ENCODE peak calls at places on chromosomes 16 and 17, in ten cellular contexts. One of them, this sample, is unnamed. For H3K36me3 and H3K27me3, the result is how much of the 10 kb centered on the place peaks cover.

GRCh38 chr17:20028436-20028835 is 19.3 kb downstream of the SPECC1 start:
- DNase-seq in neural progenitor cell: no peak
- DNase-seq in PC-3: peak
- DNase-seq in H1: no peak
- DNase-seq in astrocyte: no peak
- DNase-seq in IMR-90: no peak
- DNase-seq in NT2/D1: no peak
- DNase-seq in GM23248: peak
- DNase-seq in SK-N-SH: no peak
- DNase-seq in HepG2: no peak
- DNase-seq in this sample: no peak

GRCh38 chr16:3017806-3018506 is at the start of gene CLDN6:
- DNase-seq in HepG2: no peak
- DNase-seq in IMR-90: no peak
- DNase-seq in NT2/D1: peak
- DNase-seq in SK-N-SH: peak
- DNase-seq in neural progenitor cell: peak
- DNase-seq in GM23248: no peak
- DNase-seq in astrocyte: no peak
- DNase-seq in H1: peak
- DNase-seq in PC-3: no peak
- DNase-seq in this sample: peak

GRCh38 chr16:3819741-3820724 is 60.5 kb downstream of the CREBBP start:
- DNase-seq in PC-3: peak
- DNase-seq in NT2/D1: no peak
- DNase-seq in H1: no peak
- DNase-seq in neural progenitor cell: no peak
- DNase-seq in astrocyte: peak
- DNase-seq in HepG2: no peak
- DNase-seq in SK-N-SH: peak
- DNase-seq in IMR-90: peak
- DNase-seq in GM23248: peak
- DNase-seq in this sample: no peak

GRCh38 chr16:19210175-19210924 is 42.3 kb downstream of the SYT17 start:
- DNase-seq in NT2/D1: no peak
- DNase-seq in PC-3: peak
- DNase-seq in HepG2: no peak
- DNase-seq in H1: no peak
- DNase-seq in IMR-90: peak
- DNase-seq in SK-N-SH: no peak
- DNase-seq in astrocyte: no peak
- DNase-seq in GM23248: no peak
- DNase-seq in neural progenitor cell: no peak
- DNase-seq in this sample: no peak

GRCh38 chr16:16861546-16861945 is 482.6 kb downstream of the NPIPA7 start:
- DNase-seq in SK-N-SH: peak
- DNase-seq in NT2/D1: peak
- DNase-seq in GM23248: peak
- DNase-seq in IMR-90: peak
- DNase-seq in neural progenitor cell: peak
- DNase-seq in astrocyte: peak
- DNase-seq in PC-3: peak
- DNase-seq in H1: no peak
- DNase-seq in HepG2: peak
- DNase-seq in this sample: peak

GRCh38 chr17:69066482-69066881 is 5.8 kb upstream of the ABCA9 start:
- DNase-seq in astrocyte: no peak
- DNase-seq in SK-N-SH: no peak
- DNase-seq in GM23248: no peak
- DNase-seq in NT2/D1: no peak
- DNase-seq in neural progenitor cell: no peak
- DNase-seq in HepG2: no peak
- DNase-seq in IMR-90: no peak
- DNase-seq in H1: no peak
- DNase-seq in PC-3: no peak
- DNase-seq in this sample: no peak

GRCh38 chr17:10013360-10014112 is 108.5 kb upstream of the RCVRN start:
- DNase-seq in GM23248: peak
- DNase-seq in HepG2: no peak
- DNase-seq in SK-N-SH: no peak
- DNase-seq in NT2/D1: no peak
- DNase-seq in neural progenitor cell: no peak
- DNase-seq in astrocyte: no peak
- DNase-seq in IMR-90: peak
- DNase-seq in PC-3: no peak
- DNase-seq in H1: no peak
- DNase-seq in this sample: no peak

GRCh38 chr16:85621698-85622433 is 8.7 kb downstream of the GSE1 start:
- DNase-seq in astrocyte: no peak
- DNase-seq in GM23248: no peak
- DNase-seq in SK-N-SH: no peak
- DNase-seq in PC-3: peak
- DNase-seq in IMR-90: no peak
- DNase-seq in neural progenitor cell: no peak
- DNase-seq in NT2/D1: no peak
- DNase-seq in HepG2: peak
- DNase-seq in H1: no peak
- DNase-seq in this sample: no peak

GRCh38 chr16:73743665-73744496 is 552.7 kb upstream of the PSMD7 start:
- DNase-seq in NT2/D1: peak
- DNase-seq in astrocyte: no peak
- DNase-seq in H1: no peak
- DNase-seq in SK-N-SH: peak
- DNase-seq in PC-3: no peak
- DNase-seq in IMR-90: no peak
- DNase-seq in neural progenitor cell: peak
- DNase-seq in HepG2: no peak
- DNase-seq in GM23248: no peak
- DNase-seq in this sample: peak

GRCh38 chr16:47058295-47059086 is 85.0 kb upstream of the DNAJA2 start:
- DNase-seq in SK-N-SH: no peak
- DNase-seq in IMR-90: no peak
- DNase-seq in H1: no peak
- DNase-seq in neural progenitor cell: no peak
- DNase-seq in NT2/D1: no peak
- DNase-seq in astrocyte: no peak
- DNase-seq in GM23248: no peak
- DNase-seq in HepG2: peak
- DNase-seq in PC-3: no peak
- DNase-seq in this sample: peak

GRCh38 chr16:54080524-54081008 is 206.0 kb downstream of the IRX3 start:
- DNase-seq in NT2/D1: no peak
- DNase-seq in astrocyte: peak
- DNase-seq in SK-N-SH: no peak
- DNase-seq in GM23248: peak
- DNase-seq in H1: no peak
- DNase-seq in PC-3: peak
- DNase-seq in HepG2: peak
- DNase-seq in neural progenitor cell: no peak
- DNase-seq in IMR-90: peak
- DNase-seq in this sample: no peak

GRCh38 chr17:44293509-44294226 is 14.7 kb upstream of the RUNDC3A start:
- DNase-seq in PC-3: no peak
- DNase-seq in SK-N-SH: no peak
- DNase-seq in NT2/D1: no peak
- DNase-seq in neural progenitor cell: no peak
- DNase-seq in IMR-90: no peak
- DNase-seq in H1: no peak
- DNase-seq in HepG2: no peak
- DNase-seq in astrocyte: no peak
- DNase-seq in GM23248: no peak
- DNase-seq in this sample: no peak

GRCh38 chr17:43951750-43952149 is 2.0 kb downstream of the PYY start:
- DNase-seq in astrocyte: no peak
- DNase-seq in IMR-90: no peak
- DNase-seq in HepG2: no peak
- DNase-seq in PC-3: no peak
- DNase-seq in GM23248: no peak
- DNase-seq in SK-N-SH: no peak
- DNase-seq in H1: no peak
- DNase-seq in NT2/D1: no peak
- DNase-seq in neural progenitor cell: no peak
- DNase-seq in this sample: no peak

GRCh38 chr16:57270221-57271062 is 14.0 kb downstream of the PLLP start:
- DNase-seq in H1: no peak
- DNase-seq in neural progenitor cell: peak
- DNase-seq in SK-N-SH: peak
- DNase-seq in GM23248: no peak
- DNase-seq in astrocyte: no peak
- DNase-seq in HepG2: no peak
- DNase-seq in PC-3: no peak
- DNase-seq in NT2/D1: no peak
- DNase-seq in IMR-90: no peak
- DNase-seq in this sample: peak

GRCh38 chr17:9360610-9361571 is 214.7 kb downstream of the STX8 start:
- DNase-seq in SK-N-SH: no peak
- DNase-seq in HepG2: peak
- DNase-seq in NT2/D1: no peak
- DNase-seq in GM23248: peak
- DNase-seq in neural progenitor cell: no peak
- DNase-seq in H1: no peak
- DNase-seq in PC-3: peak
- DNase-seq in astrocyte: peak
- DNase-seq in IMR-90: peak
- DNase-seq in this sample: no peak

GRCh38 chr16:58451945-58452401 is 48.0 kb upstream of the NDRG4 start:
- DNase-seq in HepG2: peak
- DNase-seq in neural progenitor cell: no peak
- DNase-seq in GM23248: peak
- DNase-seq in PC-3: peak
- DNase-seq in IMR-90: no peak
- DNase-seq in astrocyte: peak
- DNase-seq in SK-N-SH: no peak
- DNase-seq in NT2/D1: no peak
- DNase-seq in H1: no peak
- DNase-seq in this sample: no peak

GRCh38 chr17:46003907-46004748 is 5.1 kb downstream of the STH start:
- DNase-seq in IMR-90: peak
- DNase-seq in GM23248: peak
- DNase-seq in H1: no peak
- DNase-seq in NT2/D1: no peak
- DNase-seq in PC-3: peak
- DNase-seq in SK-N-SH: peak
- DNase-seq in astrocyte: peak
- DNase-seq in neural progenitor cell: no peak
- DNase-seq in HepG2: peak
- DNase-seq in this sample: no peak

GRCh38 chr16:71796501-71796900 is 12.1 kb downstream of the AP1G1 start:
- DNase-seq in H1: no peak
- DNase-seq in IMR-90: no peak
- DNase-seq in NT2/D1: no peak
- DNase-seq in neural progenitor cell: no peak
- DNase-seq in PC-3: no peak
- DNase-seq in astrocyte: peak
- DNase-seq in HepG2: no peak
- DNase-seq in GM23248: no peak
- DNase-seq in SK-N-SH: no peak
- DNase-seq in this sample: no peak
- H3K9ac ChIP-seq in H1: no peak
- H3K9ac ChIP-seq in IMR-90: no peak
- H3K9ac ChIP-seq in NT2/D1: no peak
- H3K9ac ChIP-seq in neural progenitor cell: no peak
- H3K9ac ChIP-seq in PC-3: no peak
- H3K9ac ChIP-seq in astrocyte: no peak
- H3K9ac ChIP-seq in HepG2: no peak
- H3K9ac ChIP-seq in GM23248: no peak
- H3K9ac ChIP-seq in SK-N-SH: no peak
- H3K9ac ChIP-seq in this sample: no peak

GRCh38 chr17:1423456-1424135 is 23.6 kb upstream of the YWHAE start:
- DNase-seq in neural progenitor cell: no peak
- DNase-seq in PC-3: no peak
- DNase-seq in NT2/D1: no peak
- DNase-seq in GM23248: peak
- DNase-seq in HepG2: no peak
- DNase-seq in H1: no peak
- DNase-seq in astrocyte: no peak
- DNase-seq in SK-N-SH: no peak
- DNase-seq in IMR-90: no peak
- DNase-seq in this sample: no peak
- H3K36me3 ChIP-seq in neural progenitor cell: under half
- H3K36me3 ChIP-seq in PC-3: under half
- H3K36me3 ChIP-seq in NT2/D1: half or more
- H3K36me3 ChIP-seq in GM23248: under half
- H3K36me3 ChIP-seq in HepG2: under half
- H3K36me3 ChIP-seq in H1: under half
- H3K36me3 ChIP-seq in astrocyte: under half
- H3K36me3 ChIP-seq in SK-N-SH: under half
- H3K36me3 ChIP-seq in IMR-90: under half
- H3K36me3 ChIP-seq in this sample: half or more

GRCh38 chr17:80035937-80036714 is at the start of gene CCDC40:
- DNase-seq in neural progenitor cell: peak
- DNase-seq in GM23248: peak
- DNase-seq in HepG2: peak
- DNase-seq in H1: no peak
- DNase-seq in PC-3: peak
- DNase-seq in astrocyte: peak
- DNase-seq in SK-N-SH: peak
- DNase-seq in NT2/D1: no peak
- DNase-seq in IMR-90: peak
- DNase-seq in this sample: peak
- H3K27me3 ChIP-seq in neural progenitor cell: under half
- H3K27me3 ChIP-seq in GM23248: under half
- H3K27me3 ChIP-seq in HepG2: under half
- H3K27me3 ChIP-seq in H1: under half
- H3K27me3 ChIP-seq in PC-3: under half
- H3K27me3 ChIP-seq in astrocyte: under half
- H3K27me3 ChIP-seq in SK-N-SH: under half
- H3K27me3 ChIP-seq in NT2/D1: under half
- H3K27me3 ChIP-seq in IMR-90: under half
- H3K27me3 ChIP-seq in this sample: under half

GRCh38 chr17:5797447-5797846 is 213.1 kb upstream of the NLRP1 start:
- DNase-seq in NT2/D1: no peak
- DNase-seq in H1: no peak
- DNase-seq in neural progenitor cell: peak
- DNase-seq in SK-N-SH: no peak
- DNase-seq in IMR-90: no peak
- DNase-seq in PC-3: no peak
- DNase-seq in HepG2: no peak
- DNase-seq in astrocyte: no peak
- DNase-seq in GM23248: no peak
- DNase-seq in this sample: peak

GRCh38 chr17:5794881-5795486 is 210.7 kb upstream of the NLRP1 start:
- DNase-seq in HepG2: no peak
- DNase-seq in astrocyte: no peak
- DNase-seq in GM23248: no peak
- DNase-seq in PC-3: no peak
- DNase-seq in neural progenitor cell: no peak
- DNase-seq in H1: no peak
- DNase-seq in SK-N-SH: no peak
- DNase-seq in IMR-90: no peak
- DNase-seq in NT2/D1: no peak
- DNase-seq in this sample: no peak

GRCh38 chr17:5800131-5800530 is 215.8 kb upstream of the NLRP1 start:
- DNase-seq in PC-3: no peak
- DNase-seq in NT2/D1: no peak
- DNase-seq in HepG2: no peak
- DNase-seq in astrocyte: no peak
- DNase-seq in IMR-90: no peak
- DNase-seq in GM23248: no peak
- DNase-seq in neural progenitor cell: no peak
- DNase-seq in H1: no peak
- DNase-seq in SK-N-SH: no peak
- DNase-seq in this sample: no peak

GRCh38 chr17:5800646-5801045 is 216.3 kb upstream of the NLRP1 start:
- DNase-seq in SK-N-SH: no peak
- DNase-seq in NT2/D1: no peak
- DNase-seq in IMR-90: no peak
- DNase-seq in astrocyte: no peak
- DNase-seq in H1: no peak
- DNase-seq in GM23248: no peak
- DNase-seq in neural progenitor cell: no peak
- DNase-seq in HepG2: no peak
- DNase-seq in PC-3: no peak
- DNase-seq in this sample: peak

GRCh38 chr17:5798104-5798503 is 213.8 kb upstream of the NLRP1 start:
- DNase-seq in GM23248: no peak
- DNase-seq in HepG2: no peak
- DNase-seq in astrocyte: no peak
- DNase-seq in SK-N-SH: no peak
- DNase-seq in H1: no peak
- DNase-seq in neural progenitor cell: no peak
- DNase-seq in PC-3: no peak
- DNase-seq in IMR-90: no peak
- DNase-seq in NT2/D1: no peak
- DNase-seq in this sample: peak
- H3K9ac ChIP-seq in GM23248: no peak
- H3K9ac ChIP-seq in HepG2: no peak
- H3K9ac ChIP-seq in astrocyte: no peak
- H3K9ac ChIP-seq in SK-N-SH: no peak
- H3K9ac ChIP-seq in H1: no peak
- H3K9ac ChIP-seq in neural progenitor cell: no peak
- H3K9ac ChIP-seq in PC-3: no peak
- H3K9ac ChIP-seq in IMR-90: no peak
- H3K9ac ChIP-seq in NT2/D1: no peak
- H3K9ac ChIP-seq in this sample: no peak

This sample was measured in endodermal cell.